ENCODE peak calls at places on chromosomes 1 and 21, in seven cellular contexts. One of them, this sample, is unnamed.

GRCh38 chr1:10754571-10755329 is 41.7 kb downstream of the CASZ1 start:
- DNase-seq in right lobe of liver: no peak
- DNase-seq in heart left ventricle: no peak
- DNase-seq in breast epithelium: no peak
- DNase-seq in A549: no peak
- DNase-seq in tibial nerve: no peak
- DNase-seq in suprapubic skin: no peak
- DNase-seq in this sample: no peak

GRCh38 chr21:34865922-34866271 is 183.2 kb downstream of the RUNX1 start:
- DNase-seq in tibial nerve: no peak
- DNase-seq in right lobe of liver: no peak
- DNase-seq in A549: no peak
- DNase-seq in heart left ventricle: no peak
- DNase-seq in suprapubic skin: no peak
- DNase-seq in breast epithelium: no peak
- DNase-seq in this sample: no peak

GRCh38 chr1:214670098-214670497 is 67.1 kb downstream of the CENPF start:
- DNase-seq in A549: no peak
- DNase-seq in breast epithelium: peak; percentile 25
- DNase-seq in heart left ventricle: peak; percentile 33
- DNase-seq in right lobe of liver: peak; percentile 61
- DNase-seq in tibial nerve: peak; percentile 81
- DNase-seq in suprapubic skin: peak; percentile 66
- DNase-seq in this sample: peak; percentile 7

GRCh38 chr1:151984313-151984956 is 9.2 kb downstream of the S100A10 start:
- DNase-seq in A549: no peak
- DNase-seq in breast epithelium: no peak
- DNase-seq in suprapubic skin: no peak
- DNase-seq in heart left ventricle: no peak
- DNase-seq in tibial nerve: no peak
- DNase-seq in right lobe of liver: no peak
- DNase-seq in this sample: no peak

GRCh38 chr1:103461171-103462105 is 64.1 kb upstream of the RNPC3 start:
- DNase-seq in suprapubic skin: no peak
- DNase-seq in A549: peak; percentile 1
- DNase-seq in heart left ventricle: no peak
- DNase-seq in right lobe of liver: no peak
- DNase-seq in tibial nerve: no peak
- DNase-seq in breast epithelium: no peak
- DNase-seq in this sample: no peak

GRCh38 chr1:67766117-67766978 is 66.9 kb downstream of the GNG12 start:
- DNase-seq in A549: peak; percentile 53
- DNase-seq in tibial nerve: no peak
- DNase-seq in breast epithelium: no peak
- DNase-seq in heart left ventricle: peak; percentile 42
- DNase-seq in suprapubic skin: no peak
- DNase-seq in right lobe of liver: no peak
- DNase-seq in this sample: no peak

GRCh38 chr1:204418174-204419063 is 6.8 kb upstream of the PPP1R15B start:
- DNase-seq in heart left ventricle: no peak
- DNase-seq in right lobe of liver: no peak
- DNase-seq in suprapubic skin: no peak
- DNase-seq in tibial nerve: no peak
- DNase-seq in A549: peak; percentile 42
- DNase-seq in breast epithelium: peak; percentile 15
- DNase-seq in this sample: no peak

GRCh38 chr1:224623310-224623714 is 7.2 kb downstream of the CNIH3 start:
- DNase-seq in right lobe of liver: no peak
- DNase-seq in tibial nerve: no peak
- DNase-seq in A549: no peak
- DNase-seq in suprapubic skin: no peak
- DNase-seq in heart left ventricle: no peak
- DNase-seq in breast epithelium: no peak
- DNase-seq in this sample: peak; percentile 83

GRCh38 chr1:8423702-8424538 is 106.0 kb downstream of the SLC45A1 start:
- DNase-seq in heart left ventricle: peak; percentile 61
- DNase-seq in tibial nerve: no peak
- DNase-seq in breast epithelium: no peak
- DNase-seq in A549: peak; percentile 57
- DNase-seq in suprapubic skin: peak; percentile 78
- DNase-seq in right lobe of liver: peak; percentile 70
- DNase-seq in this sample: peak; percentile 30

GRCh38 chr1:207172885-207173284 is 68.9 kb downstream of the C4BPA start:
- DNase-seq in tibial nerve: no peak
- DNase-seq in suprapubic skin: no peak
- DNase-seq in A549: no peak
- DNase-seq in breast epithelium: no peak
- DNase-seq in right lobe of liver: no peak
- DNase-seq in heart left ventricle: no peak
- DNase-seq in this sample: no peak

GRCh38 chr1:20250346-20250989 is 40.2 kb upstream of the VWA5B1 start:
- DNase-seq in tibial nerve: no peak
- DNase-seq in suprapubic skin: no peak
- DNase-seq in right lobe of liver: peak; percentile 71
- DNase-seq in breast epithelium: peak; percentile 32
- DNase-seq in heart left ventricle: peak; percentile 34
- DNase-seq in A549: peak; percentile 83
- DNase-seq in this sample: peak; percentile 8

GRCh38 chr1:7262611-7263010 is 477.4 kb downstream of the CAMTA1 start:
- DNase-seq in heart left ventricle: no peak
- DNase-seq in tibial nerve: no peak
- DNase-seq in right lobe of liver: no peak
- DNase-seq in breast epithelium: no peak
- DNase-seq in A549: peak; percentile 73
- DNase-seq in suprapubic skin: no peak
- DNase-seq in this sample: no peak

GRCh38 chr1:1470626-1471388 is 758 bp upstream of the ATAD3B start:
- DNase-seq in tibial nerve: no peak
- DNase-seq in right lobe of liver: no peak
- DNase-seq in heart left ventricle: no peak
- DNase-seq in suprapubic skin: no peak
- DNase-seq in A549: no peak
- DNase-seq in breast epithelium: no peak
- DNase-seq in this sample: no peak

GRCh38 chr1:200483491-200484143 is 73.8 kb upstream of the ZNF281 start:
- DNase-seq in right lobe of liver: no peak
- DNase-seq in suprapubic skin: no peak
- DNase-seq in heart left ventricle: no peak
- DNase-seq in tibial nerve: peak; percentile 18
- DNase-seq in A549: peak; percentile 95
- DNase-seq in breast epithelium: no peak
- DNase-seq in this sample: peak; percentile 83

GRCh38 chr1:35449334-35450008 is 107.7 kb downstream of the KIAA0319L start:
- DNase-seq in A549: no peak
- DNase-seq in breast epithelium: no peak
- DNase-seq in heart left ventricle: no peak
- DNase-seq in suprapubic skin: no peak
- DNase-seq in tibial nerve: no peak
- DNase-seq in right lobe of liver: no peak
- DNase-seq in this sample: peak; percentile 62

DNA sequence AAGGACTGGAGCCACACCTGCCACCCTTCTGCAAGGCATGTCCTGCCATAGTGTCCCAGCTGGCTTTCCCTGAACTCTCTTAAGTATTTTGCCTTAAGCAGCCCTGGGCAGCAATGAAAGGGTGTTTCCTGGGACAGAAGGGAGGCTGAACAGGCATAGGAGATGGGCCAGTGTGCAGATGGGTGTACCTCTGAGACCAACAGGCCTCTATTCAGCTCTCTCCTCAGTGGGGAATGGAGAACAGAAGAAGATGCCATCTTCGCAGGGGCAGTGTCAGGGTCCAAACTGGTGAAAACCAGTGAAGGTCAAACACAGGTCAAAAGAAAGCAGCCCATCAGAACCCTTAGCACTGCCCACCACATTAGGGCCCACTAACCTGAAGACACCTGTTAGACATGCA is 53.2 kb downstream of the FAM78B start:
- DNase-seq in heart left ventricle: no peak
- DNase-seq in right lobe of liver: no peak
- DNase-seq in suprapubic skin: no peak
- DNase-seq in tibial nerve: no peak
- DNase-seq in breast epithelium: no peak
- DNase-seq in A549: no peak
- DNase-seq in this sample: no peak
- TF ChIP-seq POLR2A in heart left ventricle: no peak
- TF ChIP-seq POLR2A in right lobe of liver: no peak
- TF ChIP-seq POLR2A in suprapubic skin: no peak
- TF ChIP-seq POLR2A in tibial nerve: no peak
- TF ChIP-seq POLR2A in breast epithelium: no peak
- TF ChIP-seq POLR2A in A549: no peak
- TF ChIP-seq POLR2A in this sample: no peak

GRCh38 chr1:47213230-47213676 is 18.8 kb downstream of the TAL1 start:
- DNase-seq in suprapubic skin: no peak
- DNase-seq in breast epithelium: no peak
- DNase-seq in A549: no peak
- DNase-seq in heart left ventricle: no peak
- DNase-seq in right lobe of liver: no peak
- DNase-seq in tibial nerve: no peak
- DNase-seq in this sample: no peak
- TF ChIP-seq POLR2A in suprapubic skin: no peak
- TF ChIP-seq POLR2A in breast epithelium: no peak
- TF ChIP-seq POLR2A in A549: no peak
- TF ChIP-seq POLR2A in heart left ventricle: no peak
- TF ChIP-seq POLR2A in right lobe of liver: no peak
- TF ChIP-seq POLR2A in tibial nerve: no peak
- TF ChIP-seq POLR2A in this sample: no peak

DNA sequence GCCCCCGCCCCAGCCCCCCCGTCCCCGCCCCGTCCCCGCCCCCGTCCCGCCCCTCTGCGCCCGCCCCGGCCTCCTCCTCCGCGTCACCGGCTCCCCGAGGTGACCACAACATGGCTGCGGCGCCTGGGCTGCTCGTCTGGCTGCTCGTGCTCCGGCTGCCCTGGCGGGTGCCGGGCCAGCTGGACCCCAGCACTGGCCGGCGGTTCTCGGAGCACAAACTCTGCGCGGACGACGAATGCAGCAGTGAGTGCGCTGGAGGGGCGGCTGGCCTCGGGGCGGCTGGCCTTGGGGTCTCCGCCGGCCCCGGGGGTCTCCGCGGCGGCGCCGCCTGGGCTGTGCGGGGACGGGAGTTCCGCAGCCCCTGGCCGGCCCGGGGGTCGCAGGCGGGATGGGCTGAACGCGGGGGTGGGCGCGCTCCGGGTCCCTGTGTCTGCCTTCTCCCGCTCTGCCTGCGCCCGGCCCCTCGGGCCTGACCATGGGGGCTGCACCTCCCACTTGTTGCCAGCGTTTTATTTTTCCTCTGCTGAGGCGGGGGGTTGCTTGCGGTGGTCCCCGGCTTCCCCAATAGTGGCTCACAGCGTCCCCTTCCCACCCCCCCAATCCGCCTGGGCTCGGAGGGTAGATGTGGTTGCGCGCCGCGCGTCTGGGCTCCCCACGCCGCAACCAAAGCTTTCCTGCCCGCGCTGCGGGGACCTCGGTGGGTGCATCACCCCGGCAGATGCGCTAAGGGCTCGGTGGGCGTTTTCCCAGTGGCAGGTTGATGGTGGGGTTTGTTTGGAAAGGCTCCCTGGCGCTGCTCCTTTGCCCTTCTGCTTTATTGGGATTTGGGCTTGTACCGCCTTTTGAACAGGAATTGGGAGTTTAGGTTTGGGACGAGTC is at the start of gene MIA3:
- DNase-seq in suprapubic skin: peak; percentile 91
- DNase-seq in right lobe of liver: peak; percentile 91
- DNase-seq in tibial nerve: peak; percentile 75
- DNase-seq in breast epithelium: peak; percentile 68
- DNase-seq in heart left ventricle: peak; percentile 85
- DNase-seq in A549: no peak
- DNase-seq in this sample: peak; percentile 86
- TF ChIP-seq POLR2A in suprapubic skin: peak; percentile 34
- TF ChIP-seq POLR2A in right lobe of liver: no peak
- TF ChIP-seq POLR2A in tibial nerve: peak; percentile 58
- TF ChIP-seq POLR2A in breast epithelium: no peak
- TF ChIP-seq POLR2A in heart left ventricle: no peak
- TF ChIP-seq POLR2A in A549: peak; percentile 75
- TF ChIP-seq POLR2A in this sample: peak; percentile 90

GRCh38 chr1:156657161-156657970 is 15.4 kb downstream of the BCAN start:
- DNase-seq in breast epithelium: peak; percentile 74
- DNase-seq in tibial nerve: peak; percentile 62
- DNase-seq in heart left ventricle: peak; percentile 74
- DNase-seq in suprapubic skin: peak; percentile 88
- DNase-seq in right lobe of liver: peak; percentile 76
- DNase-seq in A549: peak; percentile 44
- DNase-seq in this sample: no peak
- TF ChIP-seq POLR2A in breast epithelium: no peak
- TF ChIP-seq POLR2A in tibial nerve: no peak
- TF ChIP-seq POLR2A in heart left ventricle: no peak
- TF ChIP-seq POLR2A in suprapubic skin: no peak
- TF ChIP-seq POLR2A in right lobe of liver: no peak
- TF ChIP-seq POLR2A in A549: no peak
- TF ChIP-seq POLR2A in this sample: no peak